ENCODE peak calls at places on chromosome 6, in ten cellular contexts. W, I, T, H, M, R, O, Q, U and F are unnamed samples.

GRCh38 chr6:89032599-89032998 is 48.0 kb upstream of the PNRC1 start:
- DNase-seq in W (peak; percentile 40), I (no peak), T (peak; percentile 41), H (no peak), M (no peak), R (no peak), O (no peak), Q (peak; percentile 63), U (no peak), F (no peak)

GRCh38 chr6:68427630-68428029 is 207.5 kb upstream of the ADGRB3 start:
- DNase-seq in W (peak; percentile 0), I (no peak), T (peak; percentile 34), H (no peak), M (no peak), R (no peak), O (no peak), Q (no peak), U (no peak), F (no peak)

GRCh38 chr6:125008261-125008671 is 46.0 kb downstream of the RNF217 start:
- DNase-seq in W (no peak), I (no peak), T (peak; percentile 53), H (no peak), M (no peak), R (no peak), O (no peak), Q (no peak), U (no peak), F (no peak)

GRCh38 chr6:158287047-158287446 is 25.2 kb upstream of the TULP4 start:
- DNase-seq in W (no peak), I (no peak), T (no peak), H (no peak), M (no peak), R (no peak), O (no peak), Q (no peak), U (no peak), F (no peak)

GRCh38 chr6:125784365-125784764 is 6.4 kb upstream of the NCOA7 start:
- DNase-seq in W (peak; percentile 68), I (no peak), T (peak; percentile 80), H (no peak), M (no peak), R (no peak), O (no peak), Q (peak; percentile 77), U (no peak), F (no peak)

GRCh38 chr6:136737343-136738177 is 54.7 kb downstream of the MAP3K5 start:
- DNase-seq in W (peak; percentile 94), I (no peak), T (peak; percentile 80), H (no peak), M (no peak), R (peak; percentile 9), O (no peak), Q (peak; percentile 86), U (no peak), F (peak; percentile 51)

GRCh38 chr6:54112171-54112650 is 968 bp downstream of the MLIP start:
- DNase-seq in W (peak; percentile 62), I (no peak), T (no peak), H (no peak), M (no peak), R (peak; percentile 69), O (no peak), Q (peak; percentile 4), U (no peak), F (no peak)

GRCh38 chr6:109441069-109441816 is 719 bp downstream of the SMPD2 start:
- DNase-seq in W (peak; percentile 54), I (peak; percentile 76), T (peak; percentile 65), H (no peak), M (peak; percentile 79), R (peak; percentile 94), O (no peak), Q (peak; percentile 54), U (no peak), F (no peak)

GRCh38 chr6:155152211-155153076 is 111.4 kb upstream of the CLDN20 start:
- DNase-seq in W (no peak), I (no peak), T (no peak), H (peak; percentile 54), M (no peak), R (peak; percentile 14), O (no peak), Q (no peak), U (no peak), F (no peak)

GRCh38 chr6:73258721-73259120 is 4.3 kb downstream of the KHDC1 start:
- DNase-seq in W (no peak), I (no peak), T (peak; percentile 4), H (no peak), M (no peak), R (peak; percentile 1), O (no peak), Q (no peak), U (no peak), F (no peak)

GRCh38 chr6:73263570-73263909 is 544 bp upstream of the KHDC1 start:
- DNase-seq in W (no peak), I (no peak), T (no peak), H (no peak), M (no peak), R (peak; percentile 75), O (no peak), Q (peak; percentile 5), U (no peak), F (no peak)

GRCh38 chr6:73264446-73264845 is 1.4 kb upstream of the KHDC1 start:
- DNase-seq in W (no peak), I (no peak), T (no peak), H (no peak), M (no peak), R (no peak), O (no peak), Q (no peak), U (no peak), F (no peak)

GRCh38 chr6:73262701-73263569 is at the start of gene KHDC1:
- DNase-seq in W (peak; percentile 48), I (peak; percentile 58), T (peak; percentile 54), H (peak; percentile 86), M (peak; percentile 56), R (peak; percentile 93), O (no peak), Q (peak; percentile 47), U (peak; percentile 5), F (no peak)
- TF ChIP-seq CTCF in W (peak; percentile 4), I (no peak), T (peak; percentile 5), H (no peak), M (no peak), R (no peak), O (no peak), Q (peak; percentile 13), U (no peak), F (peak; percentile 13)

GRCh38 chr6:34146801-34147592 is 1.1 kb upstream of the GRM4 start:
- DNase-seq in W (peak; percentile 32), I (peak; percentile 24), T (peak; percentile 67), H (no peak), M (peak; percentile 19), R (peak; percentile 94), O (no peak), Q (peak; percentile 30), U (no peak), F (no peak)

GRCh38 chr6:34147906-34148701 is 2.2 kb upstream of the GRM4 start:
- DNase-seq in W (no peak), I (peak; percentile 22), T (no peak), H (no peak), M (no peak), R (peak; percentile 43), O (no peak), Q (no peak), U (no peak), F (no peak)

GRCh38 chr6:34144581-34145160 is 1.2 kb downstream of the GRM4 start:
- DNase-seq in W (no peak), I (peak; percentile 41), T (no peak), H (no peak), M (no peak), R (peak; percentile 62), O (no peak), Q (no peak), U (no peak), F (no peak)

GRCh38 chr6:34145161-34146020 is 496 bp downstream of the GRM4 start:
- DNase-seq in W (peak; percentile 40), I (peak; percentile 41), T (peak; percentile 64), H (no peak), M (peak; percentile 49), R (peak; percentile 94), O (no peak), Q (peak; percentile 39), U (no peak), F (no peak)

DNA sequence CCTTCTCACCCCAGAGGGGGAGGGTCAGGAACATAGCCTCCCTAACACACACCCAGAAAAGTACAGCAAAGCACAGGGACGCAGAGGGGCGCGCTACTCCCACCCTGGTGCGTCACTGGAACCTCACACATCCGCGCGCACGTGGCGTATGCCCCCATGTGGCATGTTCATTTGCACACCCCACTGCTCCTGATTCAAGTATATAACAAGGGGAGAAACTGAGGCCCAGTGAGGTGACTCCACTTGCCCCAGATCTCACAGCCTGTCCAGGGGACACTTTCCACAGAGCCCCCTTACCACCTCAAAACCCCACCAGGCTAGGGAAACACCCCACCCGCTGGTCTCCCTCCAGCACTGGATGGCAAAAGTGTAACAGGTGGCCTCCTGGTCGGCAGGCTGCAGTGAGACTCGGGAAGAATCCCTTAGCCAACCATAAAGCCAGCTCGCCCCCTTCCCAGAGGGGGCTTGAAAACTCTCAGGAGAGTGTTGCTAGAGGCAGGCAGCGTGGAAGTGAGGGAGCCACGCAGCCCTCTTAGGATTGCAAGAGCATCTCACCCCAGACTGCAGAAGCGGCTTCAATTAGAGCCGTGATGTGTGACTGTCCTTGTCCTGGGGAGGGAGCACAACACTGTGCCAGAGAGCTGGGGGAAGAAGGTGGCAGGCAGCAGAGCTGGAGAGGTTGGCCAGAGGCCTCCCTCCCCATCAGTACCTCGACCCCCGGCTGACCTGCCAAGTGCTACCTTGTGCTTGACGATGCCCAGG is at the start of gene GRM4:
- DNase-seq in W (no peak), I (peak; percentile 11), T (no peak), H (no peak), M (peak; percentile 39), R (peak; percentile 80), O (no peak), Q (no peak), U (no peak), F (no peak)
- H3K4me3 ChIP-seq in W (peak within 1 kb of the TSS; percentile 30), I (peak within 1 kb of the TSS; percentile 43), T (peak within 1 kb of the TSS; percentile 43), H (no peak within 1 kb of the TSS), M (peak within 1 kb of the TSS; percentile 35), R (peak within 1 kb of the TSS; percentile 51), O (peak within 1 kb of the TSS; percentile 28), Q (peak within 1 kb of the TSS; percentile 48), U (peak within 1 kb of the TSS; percentile 19), F (peak within 1 kb of the TSS; percentile 30)

DNA sequence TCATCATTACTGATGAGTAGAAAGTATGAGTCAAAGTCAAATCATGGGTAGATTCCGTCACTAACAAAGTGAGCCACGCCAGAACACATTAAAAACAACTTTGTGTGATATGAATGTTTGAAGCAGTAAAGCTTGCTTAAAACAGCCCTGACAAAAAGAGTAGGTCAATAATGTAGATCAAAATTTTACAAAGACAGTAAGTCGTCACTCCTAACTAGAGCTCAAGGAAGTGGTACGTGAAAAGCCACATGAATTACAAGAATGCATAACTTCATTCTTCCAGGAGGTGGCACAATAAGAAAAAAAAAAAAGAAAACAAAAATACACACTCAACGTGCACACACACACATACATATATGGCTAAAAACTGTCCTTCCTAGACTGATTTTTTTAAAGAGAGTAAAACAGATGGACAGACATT is 69.9 kb downstream of the HACE1 start:
- DNase-seq in W (peak; percentile 78), I (no peak), T (peak; percentile 85), H (no peak), M (no peak), R (peak; percentile 3), O (no peak), Q (peak; percentile 55), U (peak; percentile 7), F (peak; percentile 45)
- TF ChIP-seq CTCF in W (peak; percentile 45), I (peak; percentile 31), T (peak; percentile 20), H (no peak), M (no peak), R (peak; percentile 17), O (no peak), Q (peak; percentile 28), U (peak; percentile 26), F (no peak)

GRCh38 chr6:160930547-160931377 is 60.8 kb upstream of the MAP3K4 start:
- DNase-seq in W (peak; percentile 81), I (peak; percentile 78), T (peak; percentile 77), H (peak; percentile 95), M (peak; percentile 80), R (peak; percentile 96), O (peak; percentile 58), Q (peak; percentile 88), U (peak; percentile 33), F (peak; percentile 81)
- H3K4me3 ChIP-seq in W (peak overlapping the region; percentile 53), I (peak overlapping the region; percentile 49), T (peak overlapping the region; percentile 54), H (peak overlapping the region; percentile 21), M (peak overlapping the region; percentile 53), R (peak overlapping the region; percentile 72), O (peak overlapping the region; percentile 52), Q (peak overlapping the region; percentile 68), U (peak overlapping the region; percentile 41), F (peak overlapping the region; percentile 64)